ENCODE peak calls at places on chromosome 11, in nine cellular contexts. L is germinal center; K is stimulated activated CD4-positive, alpha-beta T cell treated with anti-CD3 and anti-CD28 coated beads, Interleukin-12 subunit alpha, Interleukin-12 subunit beta, amount 100 ng/mL, for 48 hours; W is endothelial cell; S is AG04450; N is stimulated activated naive B cell treated with anti-CD40 and anti-IgM and Interleukin-4, amounts not matched to agents 10 μg/mL and 1 μg/mL and 100 μg/mL, for 72 hours; M is IMR-90; A is sigmoid colon; O is CD4-positive, alpha-beta memory T cell. D is an unnamed sample.

GRCh38 chr11:914747-915493 is 4.3 kb upstream of the CHID1 start:
- DNase-seq in K (no peak), O (peak), N (no peak), A (peak), L (no peak), W (no peak), M (no peak), S (no peak), D (no peak)

GRCh38 chr11:119759324-119759723 is 30.3 kb upstream of the NECTIN1 start:
- DNase-seq in M (peak), L (no peak), W (no peak), N (no peak), A (no peak), O (no peak), K (no peak), S (no peak), D (no peak)

GRCh38 chr11:122097419-122098001 is 18.5 kb downstream of the BLID start:
- DNase-seq in L (no peak), M (peak), N (no peak), S (no peak), W (no peak), A (no peak), O (no peak), K (no peak), D (no peak)

GRCh38 chr11:58530236-58530635 is 22.3 kb upstream of the OR5B21 start:
- DNase-seq in M (no peak), S (no peak), K (no peak), L (no peak), W (no peak), O (peak), A (no peak), N (no peak), D (no peak)

GRCh38 chr11:77966338-77966737 is 28.1 kb downstream of the INTS4 start:
- DNase-seq in N (no peak), W (no peak), O (no peak), L (no peak), A (no peak), S (no peak), M (no peak), K (no peak), D (no peak)

GRCh38 chr11:19196458-19196857 is 5.3 kb downstream of the CSRP3 start:
- DNase-seq in S (no peak), O (no peak), A (no peak), W (no peak), N (no peak), L (no peak), M (no peak), K (no peak), D (no peak)

GRCh38 chr11:12845739-12846358 is 163.3 kb upstream of the RASSF10 start:
- DNase-seq in N (no peak), S (peak), M (peak), L (no peak), A (peak), O (no peak), W (no peak), K (no peak), D (no peak)

GRCh38 chr11:330307-330693 is 9.6 kb upstream of the IFITM3 start:
- DNase-seq in A (peak), K (no peak), L (no peak), W (no peak), N (no peak), S (no peak), O (no peak), M (no peak), D (no peak)

GRCh38 chr11:72038491-72038890 is 39.8 kb downstream of the IL18BP start:
- DNase-seq in L (no peak), S (peak), A (peak), K (no peak), O (no peak), N (no peak), W (no peak), M (peak), D (no peak)

GRCh38 chr11:42709216-42709615 is 602.6 kb upstream of the API5 start:
- DNase-seq in W (no peak), S (no peak), L (no peak), A (no peak), O (no peak), N (no peak), M (no peak), K (no peak), D (no peak)

GRCh38 chr11:36282926-36283325 is 6.3 kb downstream of the COMMD9 start:
- DNase-seq in O (no peak), N (no peak), L (no peak), S (no peak), M (no peak), K (no peak), W (no peak), A (no peak), D (no peak)

GRCh38 chr11:70567680-70568503 is 169.6 kb downstream of the CTTN start:
- DNase-seq in M (peak), A (peak), L (no peak), W (peak), S (no peak), O (no peak), N (no peak), K (no peak), D (no peak)

GRCh38 chr11:108592591-108593213 is 866 bp downstream of the EXPH5 start:
- DNase-seq in A (no peak), K (peak), N (peak), S (no peak), O (peak), M (no peak), W (peak), L (no peak), D (peak)

GRCh38 chr11:106457727-106458126 is 380.3 kb downstream of the AASDHPPT start:
- DNase-seq in N (no peak), S (peak), W (no peak), K (no peak), A (no peak), L (no peak), O (no peak), M (peak), D (no peak)

GRCh38 chr11:9758676-9759518 is 95.0 kb downstream of the SWAP70 start:
- DNase-seq in M (peak), K (peak), N (peak), L (peak), O (peak), S (no peak), A (peak), W (peak), D (peak)

GRCh38 chr11:16526947-16527346 is 170.6 kb upstream of the SOX6 start:
- DNase-seq in A (no peak), O (no peak), L (no peak), N (no peak), W (no peak), S (no peak), K (no peak), M (no peak), D (no peak)

GRCh38 chr11:50174189-50174588 is 141.5 kb downstream of the OR4C45 start:
- DNase-seq in K (no peak), M (peak), W (no peak), A (no peak), S (no peak), O (no peak), N (no peak), L (no peak), D (no peak)

D was measured in GM19239.